ENCODE peak calls at places on chromosomes 13 and 19, in four cellular contexts. One of them, this sample, is unnamed.

GRCh38 chr13:20288561-20288960 is 56.4 kb upstream of the GJB6 start:
- DNase-seq in brain microvascular endothelial cell: no peak
- DNase-seq in NCI-H1092: no peak
- DNase-seq in stimulated activated CD8-positive, alpha-beta memory T cell treated with anti-CD3 and anti-CD28 coated beads, Interleukin-15, amount 100 ng/mL, for 24 hours: no peak
- DNase-seq in this sample: no peak

GRCh38 chr13:29993716-29994488 is 143.5 kb upstream of the UBL3 start:
- DNase-seq in NCI-H1092: no peak
- DNase-seq in brain microvascular endothelial cell: peak
- DNase-seq in stimulated activated CD8-positive, alpha-beta memory T cell treated with anti-CD3 and anti-CD28 coated beads, Interleukin-15, amount 100 ng/mL, for 24 hours: no peak
- DNase-seq in this sample: no peak

GRCh38 chr19:40775632-40776022 is 306 bp downstream of the MIA start:
- DNase-seq in NCI-H1092: no peak
- DNase-seq in brain microvascular endothelial cell: no peak
- DNase-seq in stimulated activated CD8-positive, alpha-beta memory T cell treated with anti-CD3 and anti-CD28 coated beads, Interleukin-15, amount 100 ng/mL, for 24 hours: no peak
- DNase-seq in this sample: no peak

GRCh38 chr19:15551183-15552004 is 43.1 kb downstream of the CYP4F22 start:
- DNase-seq in NCI-H1092: no peak
- DNase-seq in stimulated activated CD8-positive, alpha-beta memory T cell treated with anti-CD3 and anti-CD28 coated beads, Interleukin-15, amount 100 ng/mL, for 24 hours: peak
- DNase-seq in brain microvascular endothelial cell: no peak
- DNase-seq in this sample: peak

GRCh38 chr19:41445575-41445974 is 2.6 kb downstream of the ERICH4 start:
- DNase-seq in NCI-H1092: no peak
- DNase-seq in brain microvascular endothelial cell: no peak
- DNase-seq in stimulated activated CD8-positive, alpha-beta memory T cell treated with anti-CD3 and anti-CD28 coated beads, Interleukin-15, amount 100 ng/mL, for 24 hours: no peak
- DNase-seq in this sample: no peak

GRCh38 chr13:23903906-23904280 is 6.6 kb upstream of the C1QTNF9B start:
- DNase-seq in stimulated activated CD8-positive, alpha-beta memory T cell treated with anti-CD3 and anti-CD28 coated beads, Interleukin-15, amount 100 ng/mL, for 24 hours: no peak
- DNase-seq in NCI-H1092: no peak
- DNase-seq in brain microvascular endothelial cell: no peak
- DNase-seq in this sample: no peak

GRCh38 chr19:19388568-19389555 is 16.6 kb upstream of the GATAD2A start:
- DNase-seq in NCI-H1092: no peak
- DNase-seq in stimulated activated CD8-positive, alpha-beta memory T cell treated with anti-CD3 and anti-CD28 coated beads, Interleukin-15, amount 100 ng/mL, for 24 hours: no peak
- DNase-seq in brain microvascular endothelial cell: no peak
- DNase-seq in this sample: no peak

GRCh38 chr13:75405976-75406703 is 75.8 kb downstream of the TBC1D4 start:
- DNase-seq in brain microvascular endothelial cell: no peak
- DNase-seq in stimulated activated CD8-positive, alpha-beta memory T cell treated with anti-CD3 and anti-CD28 coated beads, Interleukin-15, amount 100 ng/mL, for 24 hours: no peak
- DNase-seq in NCI-H1092: no peak
- DNase-seq in this sample: no peak

GRCh38 chr19:13243971-13244370 is 93.8 kb downstream of the IER2 start:
- DNase-seq in stimulated activated CD8-positive, alpha-beta memory T cell treated with anti-CD3 and anti-CD28 coated beads, Interleukin-15, amount 100 ng/mL, for 24 hours: no peak
- DNase-seq in brain microvascular endothelial cell: no peak
- DNase-seq in NCI-H1092: no peak
- DNase-seq in this sample: no peak

GRCh38 chr13:23598371-23598770 is 28.2 kb downstream of the TNFRSF19 start:
- DNase-seq in stimulated activated CD8-positive, alpha-beta memory T cell treated with anti-CD3 and anti-CD28 coated beads, Interleukin-15, amount 100 ng/mL, for 24 hours: no peak
- DNase-seq in NCI-H1092: no peak
- DNase-seq in brain microvascular endothelial cell: no peak
- DNase-seq in this sample: no peak

This sample was measured in SW480.